ENCODE peak calls at places on chromosome 5, in four cellular contexts. N is brain microvascular endothelial cell, L is C1 segment of cervical spinal cord, Y is T follicular helper cell. Q is an unnamed sample.

GRCh38 chr5:149611327-149611726 is 30.0 kb downstream of the ARHGEF37 start:
- DNase-seq in N (peak), Y (no peak), L (no peak), Q (no peak)

GRCh38 chr5:135454946-135455345 is 2.8 kb upstream of the TIFAB start:
- DNase-seq in L (no peak), Y (no peak), N (no peak), Q (no peak)

GRCh38 chr5:35038891-35039290 is 8.9 kb downstream of the AGXT2 start:
- DNase-seq in N (no peak), L (no peak), Y (no peak), Q (no peak)

GRCh38 chr5:180006116-180006515 is 65.4 kb downstream of the RNF130 start:
- DNase-seq in L (no peak), Y (no peak), N (no peak), Q (no peak)

GRCh38 chr5:6181147-6181729 is 197.1 kb downstream of the MED10 start:
- DNase-seq in Y (no peak), N (no peak), L (no peak), Q (no peak)

GRCh38 chr5:53543401-53543800 is 17.0 kb upstream of the NDUFS4 start:
- DNase-seq in L (no peak), N (peak), Y (no peak), Q (no peak)

GRCh38 chr5:169646856-169647255 is 9.8 kb downstream of the DOCK2 start:
- DNase-seq in Y (no peak), N (no peak), L (no peak), Q (no peak)

GRCh38 chr5:160315968-160316367 is 3.6 kb upstream of the CCNJL start:
- DNase-seq in Y (no peak), L (no peak), N (no peak), Q (no peak)

GRCh38 chr5:98698359-98698758 is 75.1 kb upstream of the RGMB start:
- DNase-seq in Y (no peak), N (peak), L (no peak), Q (no peak)

GRCh38 chr5:31889131-31889561 is 250.2 kb downstream of the PDZD2 start:
- DNase-seq in L (no peak), N (no peak), Y (no peak), Q (no peak)

GRCh38 chr5:132979367-132979935 is 16.0 kb upstream of the AFF4 start:
- DNase-seq in L (no peak), Y (no peak), N (no peak), Q (no peak)

GRCh38 chr5:175561085-175561484 is 82.7 kb downstream of the SFXN1 start:
- DNase-seq in Y (no peak), N (no peak), L (no peak), Q (no peak)

GRCh38 chr5:134026521-134027202 is 21.9 kb upstream of the VDAC1 start:
- DNase-seq in Y (peak), N (peak), L (no peak), Q (no peak)

GRCh38 chr5:87936667-87937066 is 332.0 kb downstream of the TMEM161B start:
- DNase-seq in L (no peak), N (no peak), Y (no peak), Q (no peak)

GRCh38 chr5:105978011-105978410 is 1692.7 kb downstream of the EFNA5 start:
- DNase-seq in Y (no peak), L (no peak), N (no peak), Q (no peak)

GRCh38 chr5:139717221-139717620 is 69.1 kb downstream of the CXXC5 start:
- DNase-seq in L (no peak), N (no peak), Y (no peak), Q (no peak)

GRCh38 chr5:90959262-90959661 is 400.7 kb downstream of the ADGRV1 start:
- DNase-seq in N (no peak), L (no peak), Y (no peak), Q (no peak)

GRCh38 chr5:137607771-137608170 is 108.6 kb upstream of the SPOCK1 start:
- DNase-seq in N (no peak), Y (no peak), L (no peak), Q (no peak)

GRCh38 chr5:134892926-134893325 is 12.0 kb upstream of the PCBD2 start:
- DNase-seq in Y (no peak), N (no peak), L (no peak), Q (no peak)

GRCh38 chr5:121296357-121296756 is 555.3 kb upstream of the FTMT start:
- DNase-seq in L (no peak), N (no peak), Y (no peak), Q (no peak)

GRCh38 chr5:122149691-122150090 is 20.3 kb downstream of the ZNF474 start:
- DNase-seq in Y (no peak), N (no peak), L (no peak), Q (no peak)

GRCh38 chr5:115415143-115415491 is 118.7 kb upstream of the CCDC112 start:
- DNase-seq in L (no peak), Y (no peak), N (peak), Q (peak)

GRCh38 chr5:76175821-76176403 is 92.7 kb downstream of the SV2C start:
- DNase-seq in L (no peak), Y (no peak), N (no peak), Q (no peak)

GRCh38 chr5:88690619-88691560 is 192.1 kb downstream of the MEF2C start:
- DNase-seq in Y (peak), N (no peak), L (peak), Q (peak)

GRCh38 chr5:94021246-94021645 is 279.8 kb upstream of the POU5F2 start:
- DNase-seq in L (no peak), N (peak), Y (no peak), Q (no peak)

GRCh38 chr5:176515396-176515795 is 21.8 kb downstream of the RNF44 start:
- DNase-seq in N (no peak), Y (no peak), L (no peak), Q (no peak)

GRCh38 chr5:168655316-168655715 is 76.1 kb upstream of the PANK3 start:
- DNase-seq in L (no peak), Y (no peak), N (no peak), Q (no peak)

GRCh38 chr5:78547731-78548189 is 100.8 kb downstream of the LHFPL2 start:
- DNase-seq in N (peak), L (no peak), Y (no peak), Q (no peak)

GRCh38 chr5:141778211-141778610 is 96.2 kb upstream of the ARAP3 start:
- DNase-seq in N (no peak), Y (no peak), L (no peak), Q (no peak)

GRCh38 chr5:130055572-130055971 is 151.3 kb downstream of the CHSY3 start:
- DNase-seq in L (no peak), N (no peak), Y (no peak), Q (no peak)

GRCh38 chr5:157607371-157608161 is 32.0 kb upstream of the ADAM19 start:
- DNase-seq in Y (peak), L (no peak), N (peak), Q (no peak)

GRCh38 chr5:137316346-137316736 is 182.8 kb downstream of the SPOCK1 start:
- DNase-seq in N (no peak), Y (no peak), L (no peak), Q (no peak)

Q was measured in hippocampal formation.